ENCODE peak calls at places on chromosome 14, in eight cellular contexts. R is WERI-Rb-1; H is GM13976; U is stimulated activated CD4-positive, alpha-beta T cell treated with anti-CD3 and anti-CD28 coated beads, Interleukin-15, amount 100 ng/mL, for 1 hour; Z is BE2C; S is ELF-1; V is MG63; D is stimulated activated CD8-positive, alpha-beta memory T cell treated with anti-CD3 and anti-CD28 coated beads, Interleukin-7, amount 100 ng/mL, for 1 hour. W is an unnamed sample.

GRCh38 chr14:104573930-104574329 is 5.6 kb upstream of the C14orf180 start:
- DNase-seq in R (peak; percentile 92), H (no peak), U (no peak), Z (peak; percentile 51), S (no peak), V (no peak), D (no peak), W (no peak)

GRCh38 chr14:103126873-103127304 is 3.6 kb downstream of the TNFAIP2 start:
- DNase-seq in R (peak; percentile 72), H (no peak), U (no peak), Z (peak; percentile 82), S (peak; percentile 88), V (no peak), D (no peak), W (peak; percentile 75)

GRCh38 chr14:21039585-21040369 is 2.4 kb upstream of the RNASE7 start:
- DNase-seq in R (peak; percentile 63), H (peak; percentile 53), U (no peak), Z (peak; percentile 57), S (peak; percentile 77), V (no peak), D (no peak), W (peak; percentile 56)

GRCh38 chr14:99720941-99721791 is 37.1 kb downstream of the CYP46A1 start:
- DNase-seq in R (no peak), H (no peak), U (no peak), Z (no peak), S (no peak), V (no peak), D (no peak), W (no peak)

GRCh38 chr14:52853522-52853854 is 62.1 kb upstream of the GNPNAT1 start:
- DNase-seq in R (no peak), H (no peak), U (no peak), Z (peak; percentile 17), S (no peak), V (no peak), D (no peak), W (no peak)

GRCh38 chr14:100547633-100548294 is 39.5 kb downstream of the BEGAIN start:
- DNase-seq in R (no peak), H (no peak), U (no peak), Z (no peak), S (no peak), V (peak; percentile 64), D (peak; percentile 25), W (no peak)

GRCh38 chr14:69351911-69352310 is 46.2 kb downstream of the ERH start:
- DNase-seq in R (no peak), H (no peak), U (no peak), Z (no peak), S (no peak), V (no peak), D (no peak), W (no peak)

GRCh38 chr14:71103662-71104484 is 196.6 kb downstream of the PCNX1 start:
- DNase-seq in R (peak; percentile 25), H (peak; percentile 63), U (no peak), Z (peak; percentile 39), S (no peak), V (no peak), D (no peak), W (peak; percentile 39)

GRCh38 chr14:34980337-34980900 is 2.4 kb upstream of the SRP54 start:
- DNase-seq in R (no peak), H (no peak), U (no peak), Z (no peak), S (no peak), V (no peak), D (no peak), W (no peak)

GRCh38 chr14:74964787-74965769 is 9.7 kb upstream of the PGF start:
- DNase-seq in R (no peak), H (no peak), U (no peak), Z (no peak), S (no peak), V (peak; percentile 76), D (no peak), W (no peak)

GRCh38 chr14:32343926-32344430 is 14.9 kb downstream of the AKAP6 start:
- DNase-seq in R (no peak), H (no peak), U (no peak), Z (no peak), S (no peak), V (no peak), D (no peak), W (no peak)

GRCh38 chr14:59688224-59689170 is 111.9 kb upstream of the CCDC175 start:
- DNase-seq in R (peak; percentile 77), H (peak; percentile 39), U (no peak), Z (peak; percentile 45), S (peak; percentile 74), V (peak; percentile 13), D (no peak), W (no peak)

GRCh38 chr14:53963491-53964227 is 7.0 kb upstream of the BMP4 start:
- DNase-seq in R (no peak), H (no peak), U (no peak), Z (no peak), S (peak; percentile 54), V (no peak), D (no peak), W (no peak)

GRCh38 chr14:96376093-96376492 is 12.8 kb downstream of the GSKIP start:
- DNase-seq in R (no peak), H (no peak), U (no peak), Z (no peak), S (no peak), V (no peak), D (no peak), W (no peak)

GRCh38 chr14:52926994-52927393 is 23.9 kb downstream of the FERMT2 start:
- DNase-seq in R (no peak), H (no peak), U (no peak), Z (no peak), S (no peak), V (no peak), D (no peak), W (no peak)

GRCh38 chr14:93892923-93893549 is 34.1 kb upstream of the FAM181A start:
- DNase-seq in R (peak; percentile 87), H (peak; percentile 82), U (peak; percentile 61), Z (peak; percentile 87), S (peak; percentile 86), V (peak; percentile 44), D (peak; percentile 63), W (peak; percentile 38)

GRCh38 chr14:58629273-58629672 is 8.5 kb upstream of the DACT1 start:
- DNase-seq in R (no peak), H (no peak), U (no peak), Z (no peak), S (no peak), V (no peak), D (no peak), W (no peak)

GRCh38 chr14:38108681-38109080 is 99.0 kb upstream of the SSTR1 start:
- DNase-seq in R (no peak), H (no peak), U (no peak), Z (no peak), S (no peak), V (no peak), D (no peak), W (no peak)

GRCh38 chr14:95597784-95598204 is 62.9 kb downstream of the GLRX5 start:
- DNase-seq in R (peak; percentile 91), H (no peak), U (no peak), Z (peak; percentile 79), S (peak; percentile 89), V (peak; percentile 24), D (no peak), W (no peak)

GRCh38 chr14:101713641-101714349 is 47.7 kb upstream of the PPP2R5C start:
- DNase-seq in R (no peak), H (peak; percentile 11), U (no peak), Z (no peak), S (no peak), V (no peak), D (no peak), W (no peak)

GRCh38 chr14:59454131-59454530 is 11.0 kb downstream of the GPR135 start:
- DNase-seq in R (no peak), H (no peak), U (no peak), Z (no peak), S (no peak), V (peak; percentile 70), D (no peak), W (no peak)

GRCh38 chr14:91396959-91397815 is 20.4 kb downstream of the CCDC88C start:
- DNase-seq in R (peak; percentile 63), H (peak; percentile 80), U (no peak), Z (no peak), S (no peak), V (no peak), D (peak; percentile 37), W (no peak)

GRCh38 chr14:29927596-29928341 is at the start of gene PRKD1:
- DNase-seq in R (peak; percentile 72), H (peak; percentile 47), U (no peak), Z (peak; percentile 59), S (peak; percentile 30), V (peak; percentile 60), D (no peak), W (peak; percentile 90)

GRCh38 chr14:98694541-98694940 is 577.5 kb downstream of the BCL11B start:
- DNase-seq in R (no peak), H (no peak), U (no peak), Z (no peak), S (no peak), V (no peak), D (no peak), W (no peak)

GRCh38 chr14:32073537-32074189 is 3.4 kb upstream of the ARHGAP5 start:
- DNase-seq in R (peak; percentile 60), H (peak; percentile 70), U (no peak), Z (peak; percentile 62), S (no peak), V (no peak), D (no peak), W (peak; percentile 43)

GRCh38 chr14:95619785-95620417 is 66.3 kb upstream of the TCL1B start:
- DNase-seq in R (no peak), H (no peak), U (no peak), Z (no peak), S (peak; percentile 67), V (no peak), D (no peak), W (no peak)

GRCh38 chr14:54182419-54183040 is 214.3 kb upstream of the CDKN3 start:
- DNase-seq in R (no peak), H (no peak), U (no peak), Z (no peak), S (no peak), V (no peak), D (no peak), W (no peak)

GRCh38 chr14:70901218-70901772 is 6.0 kb upstream of the PCNX1 start:
- DNase-seq in R (no peak), H (no peak), U (no peak), Z (no peak), S (no peak), V (no peak), D (no peak), W (no peak)

GRCh38 chr14:89383171-89383845 is 33.7 kb downstream of the FOXN3 start:
- DNase-seq in R (no peak), H (no peak), U (no peak), Z (no peak), S (no peak), V (no peak), D (no peak), W (no peak)

GRCh38 chr14:73295198-73295796 is 58.0 kb downstream of the PAPLN start:
- DNase-seq in R (no peak), H (peak; percentile 55), U (no peak), Z (no peak), S (no peak), V (no peak), D (no peak), W (peak; percentile 40)

GRCh38 chr14:97851438-97851995 is 1054.3 kb downstream of the VRK1 start:
- DNase-seq in R (no peak), H (no peak), U (no peak), Z (no peak), S (no peak), V (no peak), D (no peak), W (no peak)

GRCh38 chr14:75176142-75176820 is at the start of gene TMED10:
- DNase-seq in R (peak; percentile 89), H (peak; percentile 87), U (peak; percentile 81), Z (peak; percentile 91), S (peak; percentile 93), V (peak; percentile 74), D (peak; percentile 87), W (peak; percentile 76)